ENCODE peak calls at places on chromosomes 16 and 17, in ten cellular contexts. G is activated B cell treated with CpG ODN at 0.5 μM for 24 hours; M is CD8-positive, alpha-beta T cell; P is ELR; R is adrenal gland; O is HuH-7; E is hepatic stellate cell; L is cardiac fibroblast; J is stimulated activated CD4-positive, alpha-beta T cell treated with anti-CD3 and anti-CD28 coated beads, Interleukin-2, amount 100 ng/mL, for 24 hours; S is GM12891. U is an unnamed sample.
A peak's percentile ranks its signal among the peaks of the same experiment; 100 is the strongest.

GRCh38 chr16:75011634-75012307 is 12.9 kb downstream of the ZNRF1 start:
- DNase-seq in G (no peak), M (peak; percentile 5), P (peak; percentile 90), R (peak; percentile 62), O (no peak), E (peak; percentile 68), L (peak; percentile 96), J (peak; percentile 43), S (no peak), U (no peak)

GRCh38 chr17:55451758-55452468 is 30.3 kb upstream of the MMD start:
- DNase-seq in G (no peak), M (no peak), P (no peak), R (no peak), O (no peak), E (no peak), L (peak; percentile 67), J (no peak), S (no peak), U (no peak)

GRCh38 chr17:17495448-17496188 is 577 bp downstream of the RASD1 start:
- DNase-seq in G (no peak), M (peak; percentile 21), P (no peak), R (peak; percentile 38), O (no peak), E (no peak), L (no peak), J (peak; percentile 34), S (no peak), U (peak; percentile 85)

GRCh38 chr16:1999866-2000514 is 9.6 kb downstream of the ZNF598 start:
- DNase-seq in G (no peak), M (no peak), P (no peak), R (no peak), O (no peak), E (no peak), L (no peak), J (no peak), S (no peak), U (no peak)

GRCh38 chr17:40450175-40450574 is 6.9 kb downstream of the IGFBP4 start:
- DNase-seq in G (no peak), M (peak; percentile 44), P (peak; percentile 66), R (peak; percentile 19), O (peak; percentile 79), E (no peak), L (peak; percentile 69), J (peak; percentile 55), S (no peak), U (peak; percentile 80)

GRCh38 chr16:82031116-82032084 is 3.7 kb upstream of the HSD17B2 start:
- DNase-seq in G (no peak), M (no peak), P (peak; percentile 71), R (no peak), O (peak; percentile 69), E (peak; percentile 50), L (peak; percentile 71), J (no peak), S (no peak), U (peak; percentile 73)

GRCh38 chr17:41547921-41548843 is 20.1 kb upstream of the KRT19 start:
- DNase-seq in G (no peak), M (no peak), P (peak; percentile 98), R (peak; percentile 90), O (no peak), E (peak; percentile 95), L (peak; percentile 96), J (peak; percentile 78), S (no peak), U (no peak)

GRCh38 chr16:56277040-56277439 is 85.8 kb downstream of the GNAO1 start:
- DNase-seq in G (no peak), M (no peak), P (peak; percentile 38), R (no peak), O (peak; percentile 23), E (no peak), L (no peak), J (no peak), S (no peak), U (peak; percentile 75)

GRCh38 chr16:64627781-64628180 is 494.1 kb downstream of the CDH11 start:
- DNase-seq in G (no peak), M (no peak), P (no peak), R (no peak), O (no peak), E (no peak), L (no peak), J (no peak), S (no peak), U (no peak)

GRCh38 chr16:80518436-80518835 is 22.4 kb upstream of the DYNLRB2 start:
- DNase-seq in G (no peak), M (peak; percentile 7), P (no peak), R (no peak), O (no peak), E (no peak), L (peak; percentile 13), J (no peak), S (peak; percentile 20), U (no peak)

GRCh38 chr16:71709231-71709781 is 15.2 kb downstream of the PHLPP2 start:
- DNase-seq in G (no peak), M (no peak), P (peak; percentile 56), R (no peak), O (no peak), E (peak; percentile 29), L (peak; percentile 82), J (no peak), S (no peak), U (no peak)

GRCh38 chr16:1152123-1152638 is 725 bp upstream of the CACNA1H start:
- DNase-seq in G (peak; percentile 36), M (peak; percentile 53), P (no peak), R (no peak), O (no peak), E (peak; percentile 56), L (no peak), J (peak; percentile 47), S (no peak), U (no peak)

GRCh38 chr16:289395-289997 is 6.5 kb downstream of the PDIA2 start:
- DNase-seq in G (no peak), M (no peak), P (no peak), R (no peak), O (no peak), E (no peak), L (no peak), J (no peak), S (no peak), U (no peak)

GRCh38 chr17:78839762-78840529 is 668 bp downstream of the USP36 start:
- DNase-seq in G (no peak), M (peak; percentile 50), P (peak; percentile 63), R (peak; percentile 49), O (peak; percentile 46), E (peak; percentile 62), L (peak; percentile 61), J (peak; percentile 51), S (peak; percentile 47), U (peak; percentile 77)

GRCh38 chr16:57148481-57148880 is 37.4 kb downstream of the PSME3IP1 start:
- DNase-seq in G (no peak), M (no peak), P (no peak), R (no peak), O (no peak), E (no peak), L (no peak), J (no peak), S (no peak), U (peak; percentile 46)

GRCh38 chr17:71900830-71901229 is 220.0 kb upstream of the SOX9 start:
- DNase-seq in G (no peak), M (no peak), P (peak; percentile 96), R (no peak), O (no peak), E (no peak), L (peak; percentile 37), J (no peak), S (no peak), U (no peak)

GRCh38 chr16:67837811-67838210 is 4.3 kb upstream of the THAP11 start:
- DNase-seq in G (no peak), M (no peak), P (no peak), R (no peak), O (no peak), E (no peak), L (no peak), J (no peak), S (no peak), U (no peak)

GRCh38 chr16:51497541-51498211 is 346.6 kb upstream of the SALL1 start:
- DNase-seq in G (no peak), M (no peak), P (no peak), R (no peak), O (no peak), E (no peak), L (no peak), J (no peak), S (no peak), U (no peak)

GRCh38 chr17:78532922-78533640 is 44.1 kb downstream of the DNAH17 start:
- DNase-seq in G (no peak), M (no peak), P (peak; percentile 98), R (peak; percentile 41), O (no peak), E (no peak), L (peak; percentile 88), J (peak; percentile 29), S (no peak), U (no peak)

GRCh38 chr17:79950711-79951110 is 85.0 kb downstream of the TBC1D16 start:
- DNase-seq in G (no peak), M (no peak), P (no peak), R (peak; percentile 2), O (peak; percentile 90), E (no peak), L (no peak), J (no peak), S (no peak), U (peak; percentile 83)

GRCh38 chr17:15273141-15273793 is 8.1 kb upstream of the PMP22 start:
- DNase-seq in G (no peak), M (no peak), P (peak; percentile 96), R (no peak), O (no peak), E (peak; percentile 75), L (peak; percentile 97), J (no peak), S (no peak), U (no peak)

GRCh38 chr17:82495844-82496528 is 23.5 kb upstream of the FOXK2 start:
- DNase-seq in G (no peak), M (no peak), P (peak; percentile 8), R (no peak), O (no peak), E (no peak), L (no peak), J (no peak), S (no peak), U (peak; percentile 74)

GRCh38 chr16:46620265-46621005 is 744 bp downstream of the SHCBP1 start:
- DNase-seq in G (no peak), M (no peak), P (peak; percentile 68), R (no peak), O (no peak), E (no peak), L (peak; percentile 50), J (no peak), S (no peak), U (no peak)

GRCh38 chr16:57994778-57995177 is 5.7 kb downstream of the ZNF319 start:
- DNase-seq in G (no peak), M (peak; percentile 50), P (peak; percentile 63), R (peak; percentile 70), O (peak; percentile 55), E (peak; percentile 55), L (peak; percentile 58), J (peak; percentile 48), S (peak; percentile 62), U (peak; percentile 80)